ENCODE peak calls at places on chromosome 13, in ten cellular contexts. E, L, Q, P, C, G, Z, J, R and N are unnamed samples. For H3K27me3, the result is how much of the 10 kb centered on the place peaks cover.

GRCh38 chr13:54875111-54875510 is 1846.5 kb downstream of the OLFM4 start:
- DNase-seq in J (no peak), Z (no peak), E (no peak), L (no peak), C (no peak), P (no peak), R (no peak), G (no peak), Q (no peak), N (no peak)

GRCh38 chr13:47463726-47464125 is 537.3 kb downstream of the SUCLA2 start:
- DNase-seq in R (peak), E (no peak), G (peak), L (peak), Q (no peak), P (no peak), Z (no peak), C (no peak), J (no peak), N (no peak)

GRCh38 chr13:105116966-105117365 is 1418.5 kb downstream of the EFNB2 start:
- DNase-seq in P (no peak), L (no peak), J (no peak), Z (no peak), G (no peak), C (no peak), E (no peak), R (no peak), Q (no peak), N (no peak)

GRCh38 chr13:72457151-72457550 is 270.3 kb downstream of the MZT1 start:
- DNase-seq in J (no peak), C (no peak), R (no peak), G (no peak), P (no peak), Q (no peak), Z (no peak), L (no peak), E (no peak), N (no peak)

GRCh38 chr13:46124967-46125933 is 20.4 kb upstream of the CPB2 start:
- DNase-seq in Z (no peak), C (no peak), P (no peak), J (no peak), R (no peak), G (no peak), E (no peak), L (no peak), Q (no peak), N (no peak)

GRCh38 chr13:23550164-23550563 is 20.0 kb upstream of the TNFRSF19 start:
- DNase-seq in C (no peak), Q (no peak), Z (no peak), J (no peak), R (no peak), P (no peak), G (no peak), L (no peak), E (no peak), N (no peak)

GRCh38 chr13:58302349-58302748 is 670.8 kb downstream of the PCDH17 start:
- DNase-seq in P (no peak), E (no peak), Z (no peak), R (no peak), J (no peak), C (no peak), Q (no peak), G (no peak), L (no peak), N (no peak)

GRCh38 chr13:72180253-72180952 is 313.4 kb upstream of the DACH1 start:
- DNase-seq in E (no peak), L (no peak), Q (peak), P (no peak), Z (no peak), C (no peak), J (no peak), R (no peak), G (no peak), N (no peak)

GRCh38 chr13:34698953-34699352 is 243.1 kb upstream of the NBEA start:
- DNase-seq in Q (no peak), C (no peak), G (no peak), L (no peak), P (no peak), R (peak), Z (no peak), E (no peak), J (no peak), N (no peak)

GRCh38 chr13:40164137-40164536 is 502.3 kb downstream of the FOXO1 start:
- DNase-seq in Z (no peak), G (no peak), R (peak), P (no peak), E (no peak), Q (no peak), L (no peak), J (no peak), C (no peak), N (no peak)

GRCh38 chr13:79604752-79605151 is 123.8 kb downstream of the NDFIP2 start:
- DNase-seq in C (no peak), Z (no peak), Q (no peak), E (no peak), R (peak), G (no peak), L (no peak), P (no peak), J (no peak), N (no peak)

GRCh38 chr13:37118002-37118401 is 12.5 kb upstream of the CSNK1A1L start:
- DNase-seq in G (no peak), Q (no peak), P (no peak), R (no peak), Z (peak), L (no peak), E (no peak), J (no peak), C (no peak), N (no peak)

GRCh38 chr13:94427313-94427712 is 52.2 kb downstream of the DCT start:
- DNase-seq in P (no peak), G (no peak), J (no peak), Q (no peak), R (no peak), E (no peak), L (no peak), C (no peak), Z (no peak), N (no peak)

GRCh38 chr13:94713556-94714182 is 1.3 kb upstream of the SOX21 start:
- DNase-seq in C (no peak), Q (no peak), Z (peak), E (no peak), R (no peak), P (no peak), J (no peak), L (no peak), G (no peak), N (no peak)

GRCh38 chr13:89584058-89584457 is 1763.4 kb upstream of the MIR17HG start:
- DNase-seq in J (no peak), R (peak), G (no peak), E (no peak), P (no peak), C (no peak), Q (no peak), L (no peak), Z (no peak), N (no peak)

GRCh38 chr13:21675095-21676007 is 4.5 kb downstream of the FGF9 start:
- DNase-seq in L (no peak), R (no peak), Z (peak), C (no peak), G (peak), Q (peak), E (no peak), J (peak), P (peak), N (peak)

GRCh38 chr13:40309881-40310280 is 356.6 kb downstream of the FOXO1 start:
- DNase-seq in Q (no peak), E (no peak), C (no peak), Z (no peak), R (no peak), J (no peak), G (no peak), L (no peak), P (no peak), N (no peak)

GRCh38 chr13:90547272-90547790 is 800.2 kb upstream of the MIR17HG start:
- DNase-seq in L (no peak), J (no peak), P (no peak), Q (no peak), C (no peak), G (no peak), E (no peak), Z (no peak), R (no peak), N (no peak)

GRCh38 chr13:63629591-63629990 is 2213.9 kb upstream of the PCDH20 start:
- DNase-seq in E (no peak), Z (no peak), P (no peak), C (no peak), L (no peak), Q (no peak), R (no peak), J (no peak), G (no peak), N (no peak)

GRCh38 chr13:30704596-30704995 is 30.7 kb upstream of the ALOX5AP start:
- DNase-seq in Q (no peak), Z (no peak), E (no peak), C (no peak), G (no peak), R (no peak), J (no peak), P (no peak), L (no peak), N (no peak)

GRCh38 chr13:50127726-50128291 is 112.6 kb downstream of the KCNRG start:
- DNase-seq in P (peak), J (no peak), C (no peak), L (no peak), R (no peak), E (no peak), Z (peak), G (no peak), Q (peak), N (no peak)

GRCh38 chr13:114148521-114148855 is 16.1 kb upstream of the RASA3 start:
- DNase-seq in R (no peak), L (no peak), P (no peak), J (no peak), E (no peak), Z (no peak), Q (no peak), C (no peak), G (no peak), N (peak)

GRCh38 chr13:30429235-30429634 is 6.9 kb downstream of the UBE2L5 start:
- DNase-seq in Q (no peak), C (no peak), G (no peak), J (no peak), R (no peak), E (no peak), L (no peak), P (no peak), Z (no peak), N (no peak)

GRCh38 chr13:40139896-40140520 is 484.5 kb downstream of the COG6 start:
- DNase-seq in C (no peak), P (no peak), G (no peak), E (no peak), R (peak), Q (no peak), L (no peak), J (no peak), Z (no peak), N (no peak)

GRCh38 chr13:91207261-91207660 is 140.2 kb upstream of the MIR17HG start:
- DNase-seq in P (no peak), R (no peak), E (no peak), J (no peak), L (no peak), Z (no peak), Q (no peak), C (no peak), G (no peak), N (no peak)

GRCh38 chr13:33328691-33329090 is 43.1 kb upstream of the STARD13 start:
- DNase-seq in E (no peak), R (no peak), C (no peak), P (no peak), Q (no peak), L (no peak), Z (no peak), G (no peak), J (no peak), N (no peak)

GRCh38 chr13:22055259-22055658 is 384.4 kb downstream of the FGF9 start:
- DNase-seq in Q (peak), G (no peak), J (no peak), L (no peak), E (no peak), P (no peak), R (no peak), C (peak), Z (no peak), N (no peak)

GRCh38 chr13:108610517-108610916 is 18.9 kb upstream of the MYO16 start:
- DNase-seq in Z (no peak), R (no peak), L (no peak), E (no peak), G (no peak), P (no peak), J (no peak), C (no peak), Q (no peak), N (no peak)

GRCh38 chr13:27953671-27954405 is 15.3 kb downstream of the CDX2 start:
- DNase-seq in E (no peak), L (peak), Z (peak), J (peak), G (peak), C (peak), R (peak), P (peak), Q (peak), N (peak)
- H3K27me3 ChIP-seq in E (under half), L (half or more), Z (under half), J (half or more), G (half or more), C (half or more), R (under half), P (half or more), Q (half or more), N (under half)

GRCh38 chr13:26996965-26997752 is 174.5 kb downstream of the USP12 start:
- DNase-seq in R (no peak), G (no peak), C (no peak), J (no peak), Q (no peak), L (no peak), E (no peak), Z (no peak), P (no peak), N (peak)

GRCh38 chr13:26992951-26993490 is 178.6 kb downstream of the USP12 start:
- DNase-seq in Z (no peak), L (no peak), J (no peak), Q (no peak), R (no peak), E (no peak), G (no peak), P (no peak), C (no peak), N (no peak)

GRCh38 chr13:26991508-26992181 is 180.0 kb downstream of the USP12 start:
- DNase-seq in E (no peak), G (no peak), L (no peak), R (peak), Z (no peak), Q (no peak), C (no peak), J (no peak), P (no peak), N (no peak)

GRCh38 chr13:26995159-26995558 is 176.5 kb downstream of the USP12 start:
- DNase-seq in G (no peak), Q (no peak), E (no peak), C (no peak), P (no peak), J (no peak), Z (no peak), L (no peak), R (no peak), N (no peak)

GRCh38 chr13:26993780-26994179 is 177.8 kb downstream of the USP12 start:
- DNase-seq in Z (no peak), R (no peak), L (no peak), E (no peak), G (no peak), Q (no peak), J (no peak), P (no peak), C (no peak), N (no peak)
- H3K27ac ChIP-seq in Z (no peak), R (no peak), L (no peak), E (no peak), G (no peak), Q (no peak), J (no peak), P (no peak), C (peak), N (no peak)

GRCh38 chr13:27279506-27279905 is 8.9 kb downstream of the RASL11A start:
- DNase-seq in E (no peak), C (no peak), J (no peak), Q (no peak), G (no peak), R (no peak), Z (no peak), P (no peak), L (no peak), N (no peak)
- H3K27me3 ChIP-seq in E (under half), C (under half), J (under half), Q (under half), G (under half), R (under half), Z (under half), P (under half), L (under half), N (under half)

DNA sequence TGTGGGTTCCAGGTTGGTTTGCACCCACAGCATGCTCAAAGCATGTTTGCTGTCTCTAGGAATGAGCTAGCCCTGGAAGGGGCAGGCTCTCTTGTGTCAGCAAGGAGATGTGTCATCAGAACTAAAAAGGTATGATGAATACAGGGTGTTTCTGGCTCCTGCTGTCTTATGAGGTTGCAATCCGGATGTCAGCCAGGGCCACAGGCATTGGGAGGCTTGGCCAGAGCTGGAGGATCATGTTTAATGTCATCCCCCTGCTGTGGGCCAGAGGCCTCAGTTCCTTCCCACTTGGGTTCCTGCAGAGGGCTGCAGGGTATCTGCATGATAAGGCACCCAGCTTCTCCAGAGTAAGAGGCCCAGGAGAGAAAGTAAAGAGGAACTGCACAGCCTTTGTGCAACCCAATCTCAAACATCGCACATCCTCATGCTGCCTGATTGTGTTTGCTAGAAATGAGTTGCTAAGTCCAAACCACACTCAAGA is 193.6 kb downstream of the COL4A1 start:
- DNase-seq in J (peak), L (no peak), Z (no peak), Q (no peak), E (no peak), R (no peak), P (no peak), C (no peak), G (no peak), N (no peak)
- H3K27ac ChIP-seq in J (peak), L (peak), Z (no peak), Q (no peak), E (no peak), R (no peak), P (no peak), C (no peak), G (no peak), N (no peak)

GRCh38 chr13:112068531-112069062 is 1.6 kb downstream of the SOX1 start:
- DNase-seq in P (no peak), E (no peak), G (peak), Q (peak), C (peak), R (no peak), J (no peak), Z (no peak), L (no peak), N (no peak)

GRCh38 chr13:112069063-112069726 is 2.2 kb downstream of the SOX1 start:
- DNase-seq in C (peak), Q (peak), E (no peak), G (no peak), P (no peak), L (no peak), Z (no peak), J (no peak), R (no peak), N (no peak)

GRCh38 chr13:112067871-112068305 is 939 bp downstream of the SOX1 start:
- DNase-seq in R (no peak), P (no peak), L (no peak), J (no peak), Q (peak), C (peak), G (peak), Z (no peak), E (no peak), N (no peak)

GRCh38 chr13:112071011-112071901 is 4.3 kb downstream of the SOX1 start:
- DNase-seq in J (no peak), Z (no peak), P (no peak), L (no peak), Q (peak), E (no peak), C (no peak), R (no peak), G (no peak), N (no peak)

GRCh38 chr13:112069727-112070300 is 2.9 kb downstream of the SOX1 start:
- DNase-seq in J (no peak), E (no peak), C (peak), P (no peak), Z (no peak), L (no peak), Q (peak), R (no peak), G (no peak), N (no peak)
- H3K27me3 ChIP-seq in J (half or more), E (under half), C (half or more), P (under half), Z (under half), L (half or more), Q (half or more), R (under half), G (half or more), N (under half)